ENCODE peak calls at places on chromosomes 3 and 15, in six cellular contexts. G is CD8-positive, alpha-beta memory T cell; P is CD8-positive, alpha-beta T cell; L is neural progenitor cell; N is upper lobe of right lung; T is tibial nerve. H is an unnamed sample.
A peak's percentile ranks its signal among the peaks of the same experiment; 100 is the strongest.

GRCh38 chr15:100705065-100705464 is 102.7 kb downstream of the ASB7 start:
- DNase-seq in G (no peak), P (no peak), L (no peak), N (peak; percentile 20), T (no peak), H (no peak)

GRCh38 chr3:43077708-43078107 is 28.2 kb downstream of the POMGNT2 start:
- DNase-seq in G (no peak), P (no peak), L (no peak), N (no peak), T (no peak), H (no peak)

GRCh38 chr3:182717216-182717615 is 76.1 kb upstream of the ATP11B start:
- DNase-seq in G (no peak), P (no peak), L (no peak), N (no peak), T (no peak), H (no peak)

GRCh38 chr15:91385301-91385700 is 285.2 kb downstream of the SV2B start:
- DNase-seq in G (no peak), P (no peak), L (no peak), N (no peak), T (no peak), H (no peak)

GRCh38 chr15:92617197-92618037 is 38.2 kb downstream of the FAM174B start:
- DNase-seq in G (no peak), P (no peak), L (peak; percentile 31), N (peak; percentile 77), T (peak; percentile 53), H (peak; percentile 63)

GRCh38 chr15:69828181-69828828 is 269.4 kb downstream of the TLE3 start:
- DNase-seq in G (no peak), P (no peak), L (no peak), N (no peak), T (no peak), H (no peak)

GRCh38 chr3:124373524-124373923 is 356.7 kb upstream of the UMPS start:
- DNase-seq in G (no peak), P (no peak), L (no peak), N (no peak), T (no peak), H (no peak)

GRCh38 chr15:32909431-32909830 is 191.6 kb downstream of the GREM1 start:
- DNase-seq in G (no peak), P (no peak), L (no peak), N (no peak), T (no peak), H (no peak)

GRCh38 chr3:196726788-196727675 is 12.6 kb upstream of the PAK2 start:
- DNase-seq in G (no peak), P (no peak), L (no peak), N (no peak), T (no peak), H (no peak)

GRCh38 chr15:42056934-42057743 is 36.3 kb upstream of the PLA2G4E start:
- DNase-seq in G (peak; percentile 55), P (peak; percentile 60), L (peak; percentile 94), N (peak; percentile 92), T (peak; percentile 23), H (no peak)

GRCh38 chr3:23748398-23749110 is 57.2 kb upstream of the UBE2E1 start:
- DNase-seq in G (no peak), P (no peak), L (no peak), N (no peak), T (peak; percentile 58), H (no peak)

GRCh38 chr3:101571028-101571895 is 2.7 kb upstream of the PCNP start:
- DNase-seq in G (peak; percentile 21), P (no peak), L (no peak), N (no peak), T (no peak), H (no peak)

GRCh38 chr3:39191103-39191502 is 1.3 kb downstream of the XIRP1 start:
- DNase-seq in G (no peak), P (no peak), L (peak; percentile 17), N (no peak), T (no peak), H (no peak)

GRCh38 chr3:110459021-110459420 is 612.6 kb upstream of the NECTIN3 start:
- DNase-seq in G (no peak), P (no peak), L (no peak), N (no peak), T (no peak), H (no peak)

DNA sequence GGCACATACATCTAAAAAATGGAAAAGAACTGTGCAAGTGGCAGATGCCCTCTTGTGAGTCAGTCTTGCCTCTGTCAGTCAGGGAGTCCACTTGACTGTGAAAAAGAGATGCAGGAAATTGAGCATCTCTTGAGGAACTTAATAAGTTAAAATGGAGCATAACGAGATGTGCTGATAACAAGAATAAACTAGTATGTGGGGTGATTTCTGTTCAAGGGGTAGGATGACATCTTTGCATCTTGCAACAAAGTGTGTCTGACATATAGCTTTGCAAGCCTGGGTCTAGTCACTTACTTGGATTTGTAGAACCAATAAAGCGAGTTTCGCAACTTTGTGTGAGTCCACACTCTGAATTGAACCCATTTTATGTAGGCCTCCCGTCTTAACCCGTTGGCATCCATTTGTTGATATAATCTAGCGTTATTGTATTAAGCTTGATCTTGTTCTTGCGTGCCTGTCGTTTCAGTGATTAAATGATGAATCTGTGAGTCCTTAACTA is 2.2 kb downstream of the USP3 start:
- DNase-seq in G (no peak), P (no peak), L (no peak), N (no peak), T (no peak), H (no peak)
- H3K4me1 ChIP-seq in G (peaks cover 74% of the 10 kb centered on the region), P (peaks cover 76% of the 10 kb centered on the region), L (peaks cover 29% of the 10 kb centered on the region), N (peaks cover 66% of the 10 kb centered on the region), T (peaks cover 66% of the 10 kb centered on the region), H (peaks cover 32% of the 10 kb centered on the region)

DNA sequence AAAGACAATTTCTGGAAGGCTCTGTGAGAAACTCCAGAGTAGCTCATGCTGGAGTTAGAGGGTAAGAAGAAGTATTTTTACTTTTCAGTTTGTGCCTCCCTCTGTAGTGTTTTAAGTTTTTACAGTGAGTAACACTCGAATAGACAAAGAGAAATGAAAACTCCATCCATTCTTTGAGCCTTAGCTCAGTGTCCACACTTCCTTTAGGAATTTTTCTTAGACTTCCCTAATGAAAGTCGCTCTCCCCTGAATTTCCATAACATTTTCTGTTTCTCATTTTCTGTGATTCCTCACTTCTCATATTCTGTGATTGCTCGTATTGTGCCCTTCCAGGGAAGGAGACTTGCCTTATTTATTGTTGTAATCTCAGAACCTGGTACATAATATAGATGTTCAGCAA is 2.1 kb downstream of the BLOC1S6 start:
- DNase-seq in G (no peak), P (no peak), L (no peak), N (no peak), T (no peak), H (no peak)
- H3K4me3 ChIP-seq in G (no peak overlapping the region), P (no peak overlapping the region), L (no peak overlapping the region), N (no peak overlapping the region), T (no peak overlapping the region), H (no peak overlapping the region)

GRCh38 chr3:152384412-152384811 is 115.7 kb downstream of the MBNL1 start:
- DNase-seq in G (no peak), P (no peak), L (no peak), N (no peak), T (no peak), H (no peak)
- H3K4me1 ChIP-seq in G (peaks cover 84% of the 10 kb centered on the region), P (peaks cover 77% of the 10 kb centered on the region), L (peaks cover 47% of the 10 kb centered on the region), N (peaks cover 77% of the 10 kb centered on the region), T (peaks cover 69% of the 10 kb centered on the region), H (peaks cover 100% of the 10 kb centered on the region)

DNA sequence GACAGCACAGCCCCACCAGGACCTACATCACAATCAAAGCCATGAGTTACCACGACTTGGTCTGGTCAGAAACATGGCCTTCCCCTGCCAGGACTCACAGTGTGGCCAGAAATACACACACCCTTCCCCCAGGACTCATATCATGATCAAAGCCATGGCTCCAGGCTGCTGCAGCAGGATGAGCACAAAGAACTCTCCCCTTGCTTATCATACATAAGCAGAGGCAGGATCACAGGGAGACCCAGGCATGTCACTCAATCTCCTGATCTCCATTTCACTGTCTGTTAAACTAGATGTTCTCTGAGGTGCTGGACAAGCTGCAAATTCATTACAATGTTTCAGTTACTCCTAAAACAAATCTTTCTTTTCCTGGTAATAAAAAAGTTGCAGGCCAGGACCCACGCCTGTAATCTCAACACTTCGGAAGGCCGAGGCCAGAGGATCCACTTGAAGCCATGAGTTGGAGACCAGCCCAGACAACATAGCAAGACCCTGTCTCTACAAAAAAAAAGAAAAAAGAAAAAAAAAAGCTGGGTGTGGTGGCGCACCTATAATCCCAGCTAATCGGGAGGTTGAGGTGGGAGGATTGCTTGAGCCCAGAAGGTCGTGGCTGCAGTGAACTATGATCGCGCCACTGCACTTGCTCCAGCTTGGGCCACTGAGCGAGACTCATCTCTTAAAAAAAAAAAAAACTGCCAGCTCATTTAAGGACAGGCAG is 1.2 kb downstream of the PFKFB4 start:
- DNase-seq in G (no peak), P (no peak), L (no peak), N (no peak), T (no peak), H (no peak)
- H3K4me3 ChIP-seq in G (no peak overlapping the region), P (no peak overlapping the region), L (peak overlapping the region; percentile 85), N (no peak overlapping the region), T (no peak overlapping the region), H (no peak overlapping the region)

DNA sequence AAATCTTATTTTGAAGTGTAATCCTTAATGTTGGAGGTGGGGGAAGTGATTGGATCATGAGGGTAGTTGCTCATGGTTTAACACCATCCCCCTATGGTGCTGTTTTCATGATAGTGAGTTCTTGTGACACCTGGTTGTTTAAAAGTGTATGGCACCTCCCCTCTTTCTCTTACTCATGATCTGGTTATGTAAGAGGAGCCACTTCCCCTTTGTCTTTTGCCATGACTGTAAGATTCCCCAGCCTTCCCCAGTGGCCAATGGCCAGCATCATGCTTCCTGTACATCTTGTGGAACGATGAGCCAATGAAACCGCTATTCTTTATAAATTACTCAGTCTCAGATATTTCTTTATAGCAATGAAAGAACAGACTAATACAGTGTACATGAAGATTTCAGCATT is 39.8 kb upstream of the GMNC start:
- DNase-seq in G (no peak), P (no peak), L (no peak), N (no peak), T (no peak), H (no peak)
- H3K4me1 ChIP-seq in G (no peaks in the 10 kb centered on the region), P (no peaks in the 10 kb centered on the region), L (no peaks in the 10 kb centered on the region), N (no peaks in the 10 kb centered on the region), T (no peaks in the 10 kb centered on the region), H (no peaks in the 10 kb centered on the region)

DNA sequence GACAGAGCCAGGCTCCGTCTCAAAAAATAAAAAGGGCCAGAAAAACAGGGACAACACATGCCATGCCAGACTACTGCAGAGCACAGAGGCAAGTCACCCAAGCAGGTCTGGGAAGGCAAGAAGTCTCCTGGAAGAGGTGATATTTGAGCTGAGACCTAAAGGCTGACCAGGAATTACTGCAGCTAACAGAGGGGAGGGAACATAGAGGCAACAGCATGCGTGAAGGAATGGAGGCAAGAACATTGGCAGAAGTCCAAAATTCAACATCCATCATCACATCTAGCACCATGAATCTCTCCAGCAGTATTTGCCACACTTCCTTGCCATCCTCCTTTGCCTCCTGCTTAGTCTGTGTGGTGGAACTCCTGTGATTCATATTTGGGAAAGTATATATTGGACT is 916 bp upstream of the TSEN2 start:
- DNase-seq in G (no peak), P (no peak), L (no peak), N (no peak), T (no peak), H (no peak)
- H3K4me3 ChIP-seq in G (peak overlapping the region; percentile 90), P (peak overlapping the region; percentile 62), L (peak overlapping the region; percentile 79), N (peak overlapping the region; percentile 85), T (peak overlapping the region; percentile 68), H (peak overlapping the region; percentile 93)